ENCODE peak calls at places on chromosomes 7 and 10, in four cellular contexts. Z is midbrain; G is skeletal muscle cell; I is naive thymus-derived CD8-positive, alpha-beta T cell. L is an unnamed sample.

GRCh38 chr7:106563466-106564150 is 97.3 kb downstream of the CCDC71L start:
- DNase-seq in I (no peak), Z (no peak), G (no peak), L (no peak)

GRCh38 chr10:47225928-47226645 is 73.9 kb upstream of the GDF10 start:
- DNase-seq in Z (no peak), G (no peak), I (no peak), L (no peak)

GRCh38 chr7:139646566-139646965 is 123.1 kb downstream of the CLEC2L start:
- DNase-seq in I (no peak), G (no peak), Z (peak; percentile 77), L (no peak)

GRCh38 chr10:113704637-113705343 is 25.1 kb downstream of the CASP7 start:
- DNase-seq in G (no peak), Z (peak; percentile 56), I (no peak), L (peak; percentile 47)

GRCh38 chr7:111788426-111788825 is 226.1 kb upstream of the IMMP2L start:
- DNase-seq in I (no peak), Z (no peak), G (no peak), L (no peak)

GRCh38 chr10:1560535-1561192 is 176.7 kb downstream of the ADARB2 start:
- DNase-seq in Z (no peak), G (no peak), I (no peak), L (no peak)

GRCh38 chr10:69312537-69312936 is 34.2 kb downstream of the HK1 start:
- DNase-seq in I (no peak), G (no peak), Z (no peak), L (no peak)

GRCh38 chr7:821688-822087 is 10.6 kb upstream of the SUN1 start:
- DNase-seq in Z (no peak), G (no peak), I (no peak), L (no peak)

GRCh38 chr7:30255096-30255769 is 29.2 kb upstream of the ZNRF2 start:
- DNase-seq in Z (no peak), I (no peak), G (no peak), L (no peak)

GRCh38 chr7:107691713-107692112 is 31.1 kb downstream of the SLC26A4 start:
- DNase-seq in G (no peak), I (no peak), Z (no peak), L (no peak)

GRCh38 chr10:53469383-53469782 is 696.8 kb upstream of the MBL2 start:
- DNase-seq in G (no peak), Z (no peak), I (no peak), L (no peak)

GRCh38 chr7:151411551-151411950 is 1.7 kb upstream of the WDR86 start:
- DNase-seq in I (no peak), Z (no peak), G (no peak), L (no peak)

GRCh38 chr10:132387723-132388210 is 9.2 kb upstream of the PWWP2B start:
- DNase-seq in G (no peak), Z (peak; percentile 40), I (peak; percentile 73), L (no peak)

GRCh38 chr10:31739759-31740158 is 188.9 kb downstream of the ARHGAP12 start:
- DNase-seq in Z (no peak), I (no peak), G (peak; percentile 75), L (no peak)

GRCh38 chr7:157997471-157997870 is 590.2 kb downstream of the PTPRN2 start:
- DNase-seq in I (no peak), G (no peak), Z (no peak), L (no peak)

GRCh38 chr10:100004805-100005510 is 4.8 kb downstream of the DNMBP start:
- DNase-seq in I (no peak), G (no peak), Z (no peak), L (no peak)

GRCh38 chr10:20257422-20257821 is 441.2 kb downstream of the PLXDC2 start:
- DNase-seq in I (no peak), Z (no peak), G (no peak), L (no peak)

GRCh38 chr7:28037220-28038010 is 143.2 kb downstream of the JAZF1 start:
- DNase-seq in G (peak; percentile 84), Z (no peak), I (no peak), L (no peak)

GRCh38 chr7:122622682-122623081 is 76.2 kb downstream of the RNF133 start:
- DNase-seq in Z (no peak), G (no peak), I (no peak), L (peak; percentile 54)

GRCh38 chr7:121373177-121373576 is 22.9 kb downstream of the FAM3C start:
- DNase-seq in I (no peak), Z (no peak), G (no peak), L (no peak)

GRCh38 chr10:124975977-124976514 is 34.1 kb downstream of the ZRANB1 start:
- DNase-seq in Z (no peak), G (no peak), I (no peak), L (no peak)

GRCh38 chr10:130169136-130169888 is 33.1 kb downstream of the GLRX3 start:
- DNase-seq in Z (no peak), I (no peak), G (peak; percentile 4), L (no peak)

GRCh38 chr10:104072786-104073185 is 12.9 kb downstream of the COL17A1 start:
- DNase-seq in I (no peak), G (no peak), Z (no peak), L (no peak)

GRCh38 chr10:279655-280054 is 144.4 kb downstream of the ZMYND11 start:
- DNase-seq in G (no peak), I (no peak), Z (no peak), L (no peak)

GRCh38 chr7:11636274-11636673 is 195.7 kb downstream of the THSD7A start:
- DNase-seq in G (no peak), Z (no peak), I (no peak), L (no peak)

GRCh38 chr7:73865738-73866445 is 4.9 kb downstream of the TMEM270 start:
- DNase-seq in G (no peak), Z (peak; percentile 66), I (no peak), L (peak; percentile 68)

GRCh38 chr7:105808703-105809590 is 67.5 kb downstream of the ATXN7L1 start:
- DNase-seq in Z (no peak), G (no peak), I (peak; percentile 27), L (no peak)

GRCh38 chr7:19116121-19117080 is 1.0 kb downstream of the TWIST1 start:
- DNase-seq in G (no peak), I (no peak), Z (no peak), L (no peak)

GRCh38 chr7:87413951-87414381 is 61.5 kb downstream of the ABCB4 start:
- DNase-seq in Z (no peak), I (no peak), G (no peak), L (no peak)

GRCh38 chr10:17528296-17528862 is 74.0 kb upstream of the ST8SIA6 start:
- DNase-seq in I (no peak), G (no peak), Z (no peak), L (no peak)

GRCh38 chr10:36779238-36779846 is 346.1 kb upstream of the ANKRD30A start:
- DNase-seq in G (peak; percentile 39), Z (peak; percentile 82), I (no peak), L (peak; percentile 17)

GRCh38 chr7:134792968-134793367 is 13.5 kb downstream of the CALD1 start:
- DNase-seq in Z (no peak), I (no peak), G (peak; percentile 74), L (no peak)

GRCh38 chr7:134820778-134821177 is 41.3 kb downstream of the CALD1 start:
- DNase-seq in I (no peak), G (no peak), Z (no peak), L (no peak)

GRCh38 chr7:115417662-115418061 is 495.8 kb downstream of the MDFIC start:
- DNase-seq in Z (no peak), G (no peak), I (no peak), L (no peak)

GRCh38 chr7:135683609-135684008 is 21.3 kb downstream of the STMP1 start:
- DNase-seq in G (no peak), Z (no peak), I (no peak), L (no peak)

GRCh38 chr10:60883187-60883586 is 60.8 kb downstream of the RHOBTB1 start:
- DNase-seq in G (no peak), Z (no peak), I (no peak), L (peak; percentile 44)

GRCh38 chr10:119316729-119317097 is 109.3 kb downstream of the GRK5 start:
- DNase-seq in I (no peak), G (peak; percentile 46), Z (no peak), L (no peak)

GRCh38 chr10:88292185-88292514 is 291.0 kb downstream of the RNLS start:
- DNase-seq in G (no peak), Z (no peak), I (no peak), L (no peak)

GRCh38 chr10:115355162-115355760 is 262.1 kb downstream of the ATRNL1 start:
- DNase-seq in Z (peak; percentile 2), G (peak; percentile 25), I (no peak), L (peak; percentile 62)

GRCh38 chr7:29299986-29300609 is 105.5 kb downstream of the CHN2 start:
- DNase-seq in G (no peak), I (no peak), Z (no peak), L (peak; percentile 49)